ENCODE peak calls at places on chromosomes 5 and 9, in six cellular contexts. T, S, F, Y, U and H are unnamed samples.

GRCh38 chr9:79140751-79141150 is 431.0 kb upstream of the TLE4 start:
- DNase-seq in T (no peak), S (no peak), F (no peak), Y (no peak), U (no peak), H (no peak)

GRCh38 chr5:1173485-1174070 is 27.8 kb upstream of the SLC6A19 start:
- DNase-seq in T (no peak), S (no peak), F (no peak), Y (no peak), U (no peak), H (no peak)

GRCh38 chr5:147448766-147449165 is 61.1 kb downstream of the DPYSL3 start:
- DNase-seq in T (no peak), S (no peak), F (no peak), Y (no peak), U (no peak), H (no peak)

GRCh38 chr9:83024501-83025125 is 38.3 kb downstream of the RASEF start:
- DNase-seq in T (no peak), S (no peak), F (no peak), Y (no peak), U (no peak), H (no peak)

GRCh38 chr5:160699301-160699700 is 152.7 kb downstream of the ATP10B start:
- DNase-seq in T (no peak), S (no peak), F (no peak), Y (no peak), U (no peak), H (peak)

GRCh38 chr9:129109952-129110739 is 447 bp downstream of the CRAT start:
- DNase-seq in T (no peak), S (no peak), F (no peak), Y (no peak), U (peak), H (peak)

GRCh38 chr9:136201174-136201573 is 3.8 kb downstream of the LHX3 start:
- DNase-seq in T (no peak), S (no peak), F (no peak), Y (no peak), U (no peak), H (no peak)

GRCh38 chr5:10896016-10896415 is 135.0 kb upstream of the DAP start:
- DNase-seq in T (no peak), S (no peak), F (no peak), Y (no peak), U (no peak), H (no peak)

GRCh38 chr5:122384612-122385180 is 72.7 kb downstream of the SNCAIP start:
- DNase-seq in T (no peak), S (no peak), F (no peak), Y (no peak), U (no peak), H (no peak)

GRCh38 chr5:3197699-3198098 is 397.9 kb upstream of the IRX1 start:
- DNase-seq in T (no peak), S (no peak), F (peak), Y (no peak), U (no peak), H (peak)

GRCh38 chr5:82758881-82759280 is 318.3 kb downstream of the TMEM167A start:
- DNase-seq in T (no peak), S (no peak), F (no peak), Y (no peak), U (no peak), H (no peak)

GRCh38 chr5:1416856-1417469 is 28.3 kb downstream of the SLC6A3 start:
- DNase-seq in T (no peak), S (no peak), F (no peak), Y (no peak), U (no peak), H (no peak)

GRCh38 chr9:110429453-110429852 is 91.8 kb upstream of the TXNDC8 start:
- DNase-seq in T (no peak), S (no peak), F (no peak), Y (no peak), U (no peak), H (no peak)

GRCh38 chr9:13033959-13034695 is 245.4 kb downstream of the MPDZ start:
- DNase-seq in T (peak), S (no peak), F (peak), Y (peak), U (peak), H (peak)

GRCh38 chr5:173454764-173455598 is 126.8 kb upstream of the STC2 start:
- DNase-seq in T (no peak), S (no peak), F (no peak), Y (no peak), U (peak), H (no peak)